ENCODE peak calls at places on chromosomes 11 and 22, in seven cellular contexts. N is neural crest cell, D is Caco-2, A is AG04450, M is IMR-90, L is foreskin fibroblast, U is WERI-Rb-1. T is an unnamed sample.

GRCh38 chr22:42947211-42947990 is 67.5 kb downstream of the PACSIN2 start:
- DNase-seq in A (no peak), M (peak; percentile 41), D (no peak), U (peak; percentile 26), L (no peak), N (peak; percentile 41), T (no peak)

GRCh38 chr11:45332486-45332934 is 46.4 kb upstream of the SYT13 start:
- DNase-seq in N (peak; percentile 46), U (peak; percentile 30), L (no peak), D (peak; percentile 55), M (peak; percentile 19), A (no peak), T (peak; percentile 57)

GRCh38 chr11:10556590-10556989 is 11.9 kb downstream of the LYVE1 start:
- DNase-seq in M (no peak), D (no peak), N (no peak), A (no peak), L (no peak), U (no peak), T (no peak)

GRCh38 chr11:49377978-49378377 is 169.6 kb upstream of the FOLH1 start:
- DNase-seq in N (no peak), D (no peak), U (no peak), A (no peak), L (no peak), M (no peak), T (no peak)

GRCh38 chr11:67563354-67564114 is 20.1 kb upstream of the GSTP1 start:
- DNase-seq in M (peak; percentile 96), A (peak; percentile 72), L (peak; percentile 86), U (no peak), N (no peak), D (peak; percentile 89), T (no peak)

GRCh38 chr11:130554241-130555055 is 106.0 kb downstream of the ADAMTS15 start:
- DNase-seq in M (peak; percentile 44), U (no peak), L (no peak), N (no peak), D (no peak), A (no peak), T (no peak)

GRCh38 chr11:116249561-116249960 is 523.2 kb downstream of the BUD13 start:
- DNase-seq in U (no peak), L (no peak), D (peak; percentile 22), A (no peak), M (no peak), N (no peak), T (no peak)

GRCh38 chr11:126317681-126318641 is 14.1 kb downstream of the DCPS start:
- DNase-seq in U (no peak), M (peak; percentile 83), D (no peak), N (no peak), L (peak; percentile 81), A (no peak), T (no peak)

GRCh38 chr22:30868663-30869385 is 99.8 kb downstream of the MORC2 start:
- DNase-seq in M (peak; percentile 75), U (no peak), D (no peak), N (no peak), L (peak; percentile 40), A (no peak), T (no peak)

GRCh38 chr22:46564084-46564714 is 26.8 kb upstream of the CELSR1 start:
- DNase-seq in U (no peak), N (no peak), A (no peak), L (no peak), D (no peak), M (no peak), T (no peak)
- TF ChIP-seq CTCF in U (no peak), N (no peak), A (no peak), L (no peak), D (no peak), M (no peak), T (no peak)

GRCh38 chr22:22552630-22553029 is 6.4 kb downstream of the PRAME start:
- DNase-seq in N (peak; percentile 10), M (no peak), A (no peak), L (no peak), D (peak; percentile 44), U (peak; percentile 39), T (no peak)
- TF ChIP-seq CTCF in N (no peak), M (no peak), A (no peak), L (no peak), D (peak; percentile 22), U (peak; percentile 53), T (no peak)

GRCh38 chr22:19138217-19139000 is 6.0 kb downstream of the ESS2 start:
- DNase-seq in A (no peak), L (no peak), N (no peak), U (no peak), M (no peak), D (no peak), T (no peak)
- TF ChIP-seq CTCF in A (no peak), L (no peak), N (no peak), U (no peak), M (no peak), D (no peak), T (no peak)

GRCh38 chr11:64035081-64035524 is 628 bp upstream of the FLRT1 start:
- DNase-seq in A (no peak), L (no peak), U (no peak), D (no peak), M (no peak), N (no peak), T (no peak)

GRCh38 chr11:64037027-64037633 is 1.4 kb downstream of the FLRT1 start:
- DNase-seq in U (no peak), D (no peak), L (no peak), N (no peak), M (no peak), A (no peak), T (no peak)

GRCh38 chr11:64034411-64034811 is 1.3 kb upstream of the FLRT1 start:
- DNase-seq in D (no peak), L (no peak), N (no peak), A (no peak), M (no peak), U (no peak), T (peak; percentile 33)

GRCh38 chr11:64036081-64037026 is 623 bp downstream of the FLRT1 start:
- DNase-seq in M (peak; percentile 35), U (peak; percentile 30), N (no peak), D (no peak), A (no peak), L (peak; percentile 24), T (peak; percentile 50)

DNA sequence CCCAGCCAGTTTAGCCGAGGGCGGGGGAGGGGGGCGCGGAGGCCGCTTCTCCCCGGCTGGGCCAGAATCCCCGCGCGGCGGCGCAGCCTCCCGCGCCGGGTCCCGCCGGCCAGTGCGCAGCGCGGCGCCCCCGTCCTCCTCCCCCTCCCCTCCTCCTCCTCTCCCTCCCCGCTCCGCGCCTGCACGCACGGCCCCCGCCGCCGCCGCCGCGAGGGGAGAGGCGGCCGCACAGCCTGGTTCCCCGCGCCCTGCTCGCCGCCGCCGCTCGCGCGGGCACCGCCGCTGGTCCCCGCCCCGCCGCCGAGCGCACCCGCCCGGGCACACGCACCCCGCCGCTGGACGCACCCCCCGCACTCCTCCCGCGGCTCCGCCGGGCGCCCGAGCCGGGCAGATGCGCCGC is at the start of gene FLRT1:
- DNase-seq in N (no peak), U (no peak), L (no peak), D (no peak), M (no peak), A (no peak), T (peak; percentile 45)
- TF ChIP-seq CTCF in N (no peak), U (no peak), L (no peak), D (no peak), M (no peak), A (no peak), T (no peak)

GRCh38 chr22:29816128-29816527 is 21.9 kb downstream of the ASCC2 start:
- DNase-seq in N (no peak), D (no peak), M (no peak), L (no peak), A (no peak), U (no peak), T (no peak)
- TF ChIP-seq CTCF in N (no peak), D (no peak), M (no peak), L (no peak), A (no peak), U (no peak), T (no peak)

GRCh38 chr11:63508009-63508408 is 2.1 kb downstream of the LGALS12 start:
- DNase-seq in N (no peak), L (no peak), M (no peak), A (no peak), D (peak; percentile 82), U (peak; percentile 46), T (peak; percentile 27)
- TF ChIP-seq CTCF in N (peak; percentile 36), L (peak; percentile 15), M (no peak), A (no peak), D (peak; percentile 62), U (peak; percentile 71), T (peak; percentile 27)

DNA sequence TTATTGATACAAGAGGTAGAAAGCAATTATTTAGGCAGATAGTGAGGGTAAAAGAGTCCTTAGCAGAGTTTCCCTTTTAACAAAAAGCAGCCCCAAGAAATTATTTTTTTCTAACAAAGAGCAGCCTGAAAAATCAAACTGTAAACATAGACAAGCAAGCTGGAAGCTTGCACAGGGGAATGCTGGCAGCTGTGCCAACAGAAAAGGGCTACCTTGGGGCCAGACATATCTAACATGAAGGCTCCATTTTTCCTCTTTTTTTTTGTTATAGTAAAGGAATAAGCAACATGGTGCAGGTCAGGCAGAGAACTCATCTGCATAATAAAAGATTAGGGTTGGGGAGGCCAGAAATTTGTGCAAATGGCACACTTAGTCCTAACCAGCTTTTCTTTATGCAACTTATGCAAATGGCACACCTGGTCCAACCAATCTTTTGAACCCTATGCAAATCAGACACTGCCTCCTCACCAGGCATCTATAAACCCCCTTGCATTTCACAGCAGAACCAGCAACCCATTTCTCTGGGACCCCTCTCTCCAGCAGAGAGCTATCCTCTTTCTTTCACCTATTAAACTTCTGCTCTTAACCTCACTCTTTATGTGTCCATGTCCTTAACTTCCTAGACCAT is 41.8 kb downstream of the PDGFD start:
- DNase-seq in A (no peak), M (no peak), L (no peak), D (no peak), N (no peak), U (no peak), T (no peak)
- TF ChIP-seq CTCF in A (no peak), M (no peak), L (no peak), D (no peak), N (no peak), U (no peak), T (no peak)

GRCh38 chr11:16632295-16633200 is 105.9 kb upstream of the C11orf58 start:
- DNase-seq in D (peak; percentile 37), L (no peak), A (no peak), M (peak; percentile 21), N (no peak), U (no peak), T (no peak)
- TF ChIP-seq CTCF in D (peak; percentile 40), L (peak; percentile 22), A (peak; percentile 53), M (peak; percentile 40), N (peak; percentile 55), U (peak; percentile 50), T (peak; percentile 27)

T was measured in nephron progenitor cell.